ENCODE peak calls at places on chromosomes 11 and 22, in five cellular contexts. U is fibroblast of lung, D is AG09319, R is T follicular helper cell, P is bronchial epithelial cell. M is an unnamed sample.

GRCh38 chr11:11946180-11946579 is 62.2 kb downstream of the DKK3 start:
- DNase-seq in U (no peak), D (no peak), R (no peak), P (no peak), M (no peak)

GRCh38 chr11:65504671-65505433 is 6.0 kb downstream of the MALAT1 start:
- DNase-seq in U (peak), D (no peak), R (no peak), P (peak), M (peak)

GRCh38 chr11:125925247-125925740 is 20.6 kb upstream of the VSIG10L2 start:
- DNase-seq in U (no peak), D (no peak), R (no peak), P (peak), M (peak)

GRCh38 chr11:132535830-132536229 is 996.5 kb downstream of the OPCML start:
- DNase-seq in U (no peak), D (no peak), R (no peak), P (peak), M (no peak)

GRCh38 chr11:86692317-86692716 is 19.9 kb upstream of the ME3 start:
- DNase-seq in U (no peak), D (no peak), R (no peak), P (peak), M (no peak)

GRCh38 chr11:27703453-27703852 is 3.2 kb upstream of the BDNF start:
- DNase-seq in U (peak), D (no peak), R (no peak), P (peak), M (peak)

GRCh38 chr11:60214386-60214785 is 28.6 kb downstream of the MS4A4E start:
- DNase-seq in U (no peak), D (no peak), R (no peak), P (no peak), M (peak)

GRCh38 chr11:104623518-104623917 is 274.7 kb downstream of the CASP12 start:
- DNase-seq in U (peak), D (no peak), R (no peak), P (peak), M (peak)

GRCh38 chr11:64181506-64182411 is 4.2 kb upstream of the STIP1 start:
- DNase-seq in U (peak), D (peak), R (no peak), P (peak), M (peak)

GRCh38 chr11:47477323-47477722 is 28.4 kb upstream of the RAPSN start:
- DNase-seq in U (no peak), D (no peak), R (no peak), P (peak), M (peak)

GRCh38 chr11:74593463-74593862 is 1.1 kb downstream of the POLD3 start:
- DNase-seq in U (no peak), D (no peak), R (no peak), P (no peak), M (no peak)

GRCh38 chr11:7256943-7257342 is 5.2 kb downstream of the SYT9 start:
- DNase-seq in U (no peak), D (no peak), R (no peak), P (no peak), M (no peak)

GRCh38 chr11:73946798-73947458 is 3.9 kb upstream of the DNAJB13 start:
- DNase-seq in U (no peak), D (no peak), R (no peak), P (no peak), M (no peak)

GRCh38 chr11:106231591-106231990 is 154.1 kb downstream of the AASDHPPT start:
- DNase-seq in U (peak), D (peak), R (no peak), P (no peak), M (no peak)

GRCh38 chr22:39144101-39144815 is 8.2 kb downstream of the CBX7 start:
- DNase-seq in U (peak), D (no peak), R (no peak), P (peak), M (no peak)

GRCh38 chr11:74726547-74727182 is 4.6 kb downstream of the CHRDL2 start:
- DNase-seq in U (peak), D (peak), R (peak), P (peak), M (peak)

GRCh38 chr11:65565624-65566453 is 4.4 kb upstream of the ZNRD2 start:
- DNase-seq in U (no peak), D (no peak), R (no peak), P (peak), M (peak)

GRCh38 chr11:73047773-73048371 is 94.2 kb downstream of the FCHSD2 start:
- DNase-seq in U (no peak), D (no peak), R (no peak), P (peak), M (peak)

GRCh38 chr22:48779211-48779643 is 1048.4 kb downstream of the BRD1 start:
- DNase-seq in U (no peak), D (no peak), R (no peak), P (no peak), M (no peak)

GRCh38 chr11:111438846-111439520 is 59.9 kb upstream of the POU2AF1 start:
- DNase-seq in U (no peak), D (no peak), R (no peak), P (no peak), M (no peak)

GRCh38 chr22:33620085-33620484 is 300.2 kb downstream of the LARGE1 start:
- DNase-seq in U (no peak), D (no peak), R (no peak), P (no peak), M (no peak)

GRCh38 chr11:210122-210802 is 2.8 kb downstream of the RIC8A start:
- DNase-seq in U (peak), D (no peak), R (no peak), P (peak), M (no peak)

GRCh38 chr11:68939583-68940555 is 36.2 kb downstream of the IGHMBP2 start:
- DNase-seq in U (no peak), D (no peak), R (no peak), P (no peak), M (no peak)

GRCh38 chr11:123719452-123719851 is 22.0 kb downstream of the ZNF202 start:
- DNase-seq in U (no peak), D (no peak), R (no peak), P (peak), M (no peak)

GRCh38 chr11:69817265-69818236 is 1.7 kb downstream of the FGF3 start:
- DNase-seq in U (no peak), D (no peak), R (no peak), P (no peak), M (no peak)

GRCh38 chr11:3220101-3220500 is 1.5 kb upstream of the MRGPRG start:
- DNase-seq in U (no peak), D (no peak), R (no peak), P (no peak), M (no peak)